ENCODE peak calls at places on chromosomes 1 and 21, in nine cellular contexts. J, E, V, O, W, P, Y, I and Q are unnamed samples.
A peak's percentile ranks its signal among the peaks of the same experiment; 100 is the strongest.

GRCh38 chr1:221891708-221892107 is 149.8 kb upstream of the DUSP10 start:
- DNase-seq in J (no peak), P (no peak), E (peak; percentile 15), O (no peak), W (no peak), Y (no peak), V (peak; percentile 92), I (no peak), Q (no peak)

GRCh38 chr1:22319608-22320007 is 132.0 kb upstream of the ZBTB40 start:
- DNase-seq in P (no peak), W (no peak), O (no peak), I (no peak), E (no peak), V (no peak), J (no peak), Y (no peak), Q (no peak)

GRCh38 chr1:164673584-164674214 is 114.7 kb downstream of the PBX1 start:
- DNase-seq in I (no peak), V (no peak), E (no peak), P (peak; percentile 25), Y (no peak), O (no peak), W (no peak), J (no peak), Q (no peak)

GRCh38 chr1:110173466-110174117 is 23.3 kb downstream of the SLC6A17 start:
- DNase-seq in P (no peak), I (no peak), J (no peak), O (no peak), Y (no peak), E (no peak), V (no peak), W (no peak), Q (no peak)

GRCh38 chr21:33801424-33802405 is 113.9 kb downstream of the ATP5PO start:
- DNase-seq in I (no peak), J (no peak), V (peak; percentile 74), O (peak; percentile 36), E (no peak), Y (no peak), P (no peak), W (peak; percentile 46), Q (no peak)

GRCh38 chr1:207831517-207832327 is 79.2 kb downstream of the CD34 start:
- DNase-seq in O (no peak), I (no peak), W (no peak), V (no peak), E (no peak), J (no peak), Y (peak; percentile 65), P (no peak), Q (peak; percentile 75)

GRCh38 chr1:224623310-224623714 is 7.2 kb downstream of the CNIH3 start:
- DNase-seq in W (no peak), J (no peak), P (no peak), O (no peak), Y (no peak), I (no peak), V (peak; percentile 69), E (no peak), Q (no peak)

GRCh38 chr1:23634840-23635642 is 56.6 kb upstream of the RPL11 start:
- DNase-seq in P (no peak), E (peak; percentile 42), W (peak; percentile 62), J (peak; percentile 44), Y (peak; percentile 68), I (peak; percentile 77), O (peak; percentile 63), V (peak; percentile 54), Q (no peak)

GRCh38 chr1:53048960-53049573 is 12.9 kb upstream of the PODN start:
- DNase-seq in P (no peak), W (no peak), E (no peak), V (no peak), I (peak; percentile 54), Y (no peak), O (peak; percentile 69), J (no peak), Q (no peak)

GRCh38 chr21:40841524-40842196 is 5.3 kb downstream of the DSCAM start:
- DNase-seq in W (peak; percentile 67), I (peak; percentile 47), E (peak; percentile 33), O (peak; percentile 88), Y (no peak), V (no peak), J (peak; percentile 82), P (peak; percentile 34), Q (no peak)
- TF ChIP-seq CTCF in W (peak; percentile 26), I (peak; percentile 44), E (peak; percentile 62), O (no peak), Y (no peak), V (peak; percentile 54), J (no peak), P (peak; percentile 83), Q (no peak)

GRCh38 chr1:94540440-94541174 is 952 bp downstream of the F3 start:
- DNase-seq in Y (no peak), J (no peak), O (no peak), E (no peak), P (no peak), V (no peak), W (no peak), I (no peak), Q (no peak)

GRCh38 chr1:94541175-94542087 is at the start of gene F3:
- DNase-seq in Y (peak; percentile 37), E (peak; percentile 89), P (peak; percentile 50), W (peak; percentile 93), V (peak; percentile 91), J (peak; percentile 97), O (peak; percentile 85), I (peak; percentile 89), Q (peak; percentile 3)

GRCh38 chr1:94537254-94537653 is 4.3 kb downstream of the F3 start:
- DNase-seq in Y (no peak), J (no peak), V (no peak), E (no peak), I (no peak), O (no peak), W (no peak), P (no peak), Q (no peak)

GRCh38 chr1:94538243-94538827 is 3.2 kb downstream of the F3 start:
- DNase-seq in O (peak; percentile 17), Y (no peak), W (no peak), E (no peak), V (no peak), I (no peak), P (no peak), J (no peak), Q (no peak)

DNA sequence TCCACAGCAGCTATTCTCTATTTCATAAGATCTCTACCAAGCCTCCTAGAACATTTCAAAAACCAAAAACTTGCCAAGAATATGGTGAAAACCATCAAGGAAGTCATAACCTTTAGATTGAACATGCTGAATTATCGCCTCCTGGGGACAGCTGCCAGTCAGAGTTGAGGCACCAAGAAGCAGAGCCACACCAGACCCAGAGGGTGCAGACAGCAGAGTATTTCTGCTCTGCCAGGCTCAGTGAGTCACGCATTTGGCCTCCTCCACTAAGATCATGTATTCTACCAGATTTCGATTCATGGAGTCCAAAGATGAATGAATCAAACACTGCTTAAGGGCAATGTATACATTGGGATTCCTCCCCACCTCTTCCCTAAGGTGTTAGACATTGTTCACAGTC is 2.1 kb downstream of the F3 start:
- DNase-seq in Y (no peak), W (no peak), E (peak; percentile 31), P (no peak), V (no peak), J (no peak), O (no peak), I (peak; percentile 43), Q (no peak)
- H3K4me3 ChIP-seq in Y (no peak overlapping the region), W (peak overlapping the region; percentile 84), E (peak overlapping the region; percentile 79), P (no peak overlapping the region), V (peak overlapping the region; percentile 80), J (peak overlapping the region; percentile 76), O (no peak overlapping the region), I (peak overlapping the region; percentile 75), Q (no peak overlapping the region)

DNA sequence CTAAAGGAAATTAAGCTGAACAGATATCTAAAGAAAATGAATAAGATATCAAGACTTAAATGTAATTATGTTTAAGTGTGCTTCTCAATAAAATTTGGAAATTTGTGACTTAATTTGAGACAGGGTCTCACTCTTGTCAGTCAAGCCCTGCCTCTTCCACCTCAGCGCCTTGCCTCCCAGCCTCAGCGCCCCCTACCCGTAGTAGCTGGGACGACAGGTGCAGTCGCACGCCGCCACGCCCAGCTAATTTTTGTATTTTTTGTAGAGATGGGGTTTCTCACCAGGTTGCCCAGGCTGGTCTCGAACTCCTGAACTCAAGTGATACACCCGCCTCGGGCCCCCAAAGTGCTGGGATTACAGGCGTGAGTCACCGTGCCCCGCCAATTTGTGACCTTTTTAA is 117.0 kb downstream of the CLEC20A start:
- DNase-seq in J (no peak), V (no peak), Y (no peak), W (no peak), P (no peak), E (no peak), I (no peak), O (no peak), Q (no peak)
- TF ChIP-seq CTCF in J (no peak), V (no peak), Y (peak; percentile 34), W (no peak), P (peak; percentile 77), E (no peak), I (no peak), O (peak; percentile 37), Q (peak; percentile 20)

GRCh38 chr1:244325056-244325764 is 126.5 kb downstream of the ADSS2 start:
- DNase-seq in E (no peak), W (peak; percentile 43), P (no peak), Y (no peak), J (no peak), V (no peak), O (no peak), I (no peak), Q (peak; percentile 75)

GRCh38 chr1:244322181-244322580 is 129.5 kb downstream of the ADSS2 start:
- DNase-seq in O (no peak), Y (no peak), W (no peak), E (no peak), I (no peak), V (no peak), P (no peak), J (no peak), Q (no peak)

GRCh38 chr1:244324176-244324883 is 127.4 kb downstream of the ADSS2 start:
- DNase-seq in I (no peak), E (no peak), P (no peak), Y (no peak), W (no peak), J (no peak), V (no peak), O (no peak), Q (no peak)

GRCh38 chr1:244319283-244320132 is 132.2 kb downstream of the ADSS2 start:
- DNase-seq in V (peak; percentile 83), W (no peak), E (no peak), P (no peak), Y (peak; percentile 45), J (no peak), I (no peak), O (no peak), Q (peak; percentile 76)

DNA sequence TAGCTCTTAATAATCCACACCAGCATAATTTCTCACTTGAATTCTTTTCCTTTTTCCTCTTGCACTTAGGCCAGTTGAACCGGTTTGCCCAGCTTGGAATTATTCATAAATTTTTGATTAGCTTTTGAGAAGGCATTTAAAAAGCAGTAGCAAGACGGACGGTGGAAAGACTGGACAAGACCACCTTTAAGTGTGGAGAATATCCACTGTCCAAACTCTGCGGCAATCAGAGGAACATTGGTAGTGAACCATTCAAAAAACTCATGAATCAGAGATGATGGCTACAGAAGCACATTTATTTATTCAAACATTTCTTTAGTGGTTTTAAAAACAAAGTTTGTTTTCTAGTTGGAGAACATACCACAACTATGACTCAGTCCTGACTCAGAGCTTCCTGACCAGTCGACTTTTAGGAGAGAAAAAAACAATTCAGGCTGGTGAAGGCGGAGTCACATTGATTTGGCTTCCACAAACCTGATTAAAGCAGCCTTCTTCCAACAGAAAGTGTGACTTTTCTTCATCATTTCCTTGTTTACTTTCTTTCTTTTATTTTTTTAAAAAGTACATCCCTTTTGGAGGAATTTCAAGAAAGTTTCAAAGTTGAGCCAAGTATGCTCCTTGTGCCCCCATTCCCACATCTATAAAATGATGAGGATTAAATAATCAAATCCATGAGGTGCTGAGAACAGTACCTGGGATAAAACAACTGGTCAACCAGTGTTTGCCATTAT is 128.8 kb downstream of the ADSS2 start:
- DNase-seq in Y (no peak), O (no peak), W (peak; percentile 49), E (no peak), V (peak; percentile 96), P (no peak), I (peak; percentile 36), J (no peak), Q (no peak)
- H3K4me3 ChIP-seq in Y (no peak overlapping the region), O (no peak overlapping the region), W (peak overlapping the region; percentile 14), E (no peak overlapping the region), V (no peak overlapping the region), P (no peak overlapping the region), I (no peak overlapping the region), J (peak overlapping the region; percentile 39), Q (no peak overlapping the region)